ENCODE peak calls at places on chromosomes 5 and 9, in six cellular contexts. T is K562, Y is WTC11, A is GM12878, Q is H1, E is HepG2. Z is an unnamed sample.

GRCh38 chr9:33737811-33738606 is 57.4 kb upstream of the PRSS3 start:
- DNase-seq in T (peak), E (peak), A (no peak), Y (peak), Q (peak), Z (peak)

GRCh38 chr5:141258948-141259347 is 13.8 kb downstream of the PCDHB15 start:
- DNase-seq in Q (no peak), E (no peak), Y (no peak), T (no peak), A (no peak), Z (no peak)

GRCh38 chr5:91176288-91177016 is 206.7 kb downstream of the ARRDC3 start:
- DNase-seq in A (no peak), T (no peak), Q (no peak), E (no peak), Y (no peak), Z (no peak)

GRCh38 chr9:136426787-136427186 is 12.9 kb downstream of the INPP5E start:
- DNase-seq in Q (no peak), Y (no peak), A (no peak), T (no peak), E (no peak), Z (no peak)

GRCh38 chr5:78930742-78931141 is 54.4 kb downstream of the ARSB start:
- DNase-seq in E (no peak), A (no peak), T (no peak), Y (no peak), Q (no peak), Z (no peak)

GRCh38 chr9:16867571-16868311 is 2.7 kb downstream of the BNC2 start:
- DNase-seq in Q (no peak), E (peak), A (no peak), Y (no peak), T (no peak), Z (no peak)

GRCh38 chr5:67591491-67591890 is 394.9 kb upstream of the CD180 start:
- DNase-seq in Y (no peak), T (no peak), A (no peak), E (no peak), Q (no peak), Z (no peak)

GRCh38 chr5:13567819-13568218 is 376.7 kb downstream of the DNAH5 start:
- DNase-seq in Y (no peak), A (no peak), T (no peak), Q (no peak), E (no peak), Z (no peak)

GRCh38 chr5:9523090-9523813 is 22.6 kb downstream of the SEMA5A start:
- DNase-seq in A (no peak), E (no peak), T (no peak), Q (no peak), Y (no peak), Z (no peak)
- TF ChIP-seq ATF3 in A (no peak), E (no peak), T (no peak), Q (no peak), Y (no peak), Z (no peak)

DNA sequence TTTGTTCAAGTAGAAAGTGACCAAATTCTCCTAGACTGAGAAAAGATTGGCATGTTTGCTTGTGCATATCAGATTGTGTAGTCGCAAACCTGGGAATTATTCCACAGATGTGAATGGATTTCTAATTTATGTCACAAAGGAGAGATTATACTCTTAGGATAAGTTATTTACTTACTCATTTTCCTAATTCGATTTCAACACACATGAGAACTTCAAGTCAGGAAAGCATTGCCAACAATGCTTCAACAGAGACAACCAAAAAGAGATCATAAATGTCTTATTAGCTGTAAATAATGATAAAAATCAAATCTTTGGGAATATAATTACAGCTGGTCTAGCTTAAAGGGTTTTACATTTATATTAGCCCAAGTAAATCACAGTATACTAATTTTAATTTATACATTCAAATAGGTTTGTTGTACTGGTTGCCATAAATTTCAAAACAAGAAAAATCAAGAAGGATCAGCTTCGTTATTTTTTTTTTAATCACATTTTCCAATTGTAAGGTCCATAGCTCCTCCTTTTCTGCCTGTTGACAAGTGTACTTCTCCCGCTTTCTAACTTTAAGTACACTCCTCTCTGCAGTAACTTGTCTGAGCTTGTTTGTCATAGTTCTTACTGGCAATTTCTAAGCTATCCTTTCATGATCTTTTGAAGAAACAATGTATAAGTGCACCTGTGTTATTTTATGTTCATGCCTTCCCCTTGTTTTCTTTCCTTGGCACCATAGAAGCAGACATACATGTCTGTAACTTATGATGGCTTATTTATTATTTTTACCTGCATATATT is 246.6 kb downstream of the DEPDC1B start:
- DNase-seq in T (no peak), Y (no peak), E (no peak), Q (no peak), A (no peak), Z (no peak)
- TF ChIP-seq MAX in T (no peak), Y (no peak), E (no peak), Q (no peak), A (no peak), Z (no peak)

DNA sequence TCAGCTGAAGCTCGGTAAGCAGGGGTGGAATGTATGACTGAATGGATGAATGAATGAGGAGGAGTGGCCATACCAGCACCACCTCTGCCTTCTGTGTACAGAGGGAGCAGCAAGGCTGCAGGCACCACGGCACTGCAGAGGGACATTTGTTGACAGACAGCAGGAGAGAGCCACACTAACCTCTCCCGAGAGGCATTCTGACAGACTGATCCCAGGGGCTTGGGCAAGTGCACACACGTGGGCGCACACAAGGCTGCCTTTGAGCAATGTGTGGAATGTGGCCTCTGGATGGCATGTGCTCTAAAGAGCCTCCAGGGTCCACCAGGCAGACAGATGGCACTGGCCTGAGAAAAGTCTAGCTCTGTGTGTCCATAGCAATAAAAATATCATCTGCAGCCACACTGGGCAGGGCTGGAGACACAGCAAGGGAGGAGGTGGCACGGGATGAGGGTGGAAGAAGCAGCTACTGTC is 111.8 kb downstream of the ACTL7B start:
- DNase-seq in Y (no peak), A (no peak), Q (no peak), T (no peak), E (peak), Z (no peak)
- TF ChIP-seq ATF3 in Y (no peak), A (no peak), Q (no peak), T (no peak), E (no peak), Z (no peak)

DNA sequence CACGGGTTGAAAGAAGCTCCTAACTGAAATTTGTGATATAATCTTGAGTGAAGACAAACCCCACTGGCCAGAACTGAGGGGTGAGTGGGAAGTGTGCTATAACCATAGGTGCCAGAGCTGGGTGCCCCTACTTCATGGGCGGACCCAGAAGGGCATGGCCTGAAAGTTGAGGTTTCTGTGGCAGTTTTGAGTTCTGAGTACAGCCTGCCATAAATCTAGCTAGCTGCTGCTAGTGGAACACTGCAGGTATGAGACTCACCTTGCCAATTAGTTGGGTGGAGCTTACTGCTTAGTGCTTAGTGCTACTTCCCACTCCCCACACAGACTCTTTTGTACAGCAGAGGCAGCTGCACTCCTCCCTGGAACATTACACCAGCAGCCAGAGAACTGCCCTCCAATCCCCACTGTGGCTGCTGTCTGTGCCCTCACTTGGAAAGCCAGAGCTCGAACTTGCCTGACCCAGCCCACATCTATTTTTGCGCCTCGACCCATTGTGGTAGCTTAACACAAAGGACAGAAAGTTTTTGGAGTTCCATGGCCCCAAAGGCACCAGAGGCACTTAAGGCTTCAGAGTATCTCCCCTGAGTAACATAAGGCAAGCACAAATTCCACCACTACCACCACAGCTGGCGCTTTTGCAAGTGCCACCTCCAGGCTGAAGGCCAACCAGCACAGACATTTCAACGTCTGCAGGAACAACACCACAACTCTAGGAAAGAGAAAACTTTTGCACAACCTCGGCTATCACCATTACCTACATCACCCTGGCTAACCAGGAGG is 27.1 kb upstream of the PTGER4 start:
- DNase-seq in E (no peak), Y (no peak), Q (no peak), A (no peak), T (no peak), Z (no peak)
- TF ChIP-seq MAX in E (no peak), Y (no peak), Q (no peak), A (no peak), T (no peak), Z (no peak)

DNA sequence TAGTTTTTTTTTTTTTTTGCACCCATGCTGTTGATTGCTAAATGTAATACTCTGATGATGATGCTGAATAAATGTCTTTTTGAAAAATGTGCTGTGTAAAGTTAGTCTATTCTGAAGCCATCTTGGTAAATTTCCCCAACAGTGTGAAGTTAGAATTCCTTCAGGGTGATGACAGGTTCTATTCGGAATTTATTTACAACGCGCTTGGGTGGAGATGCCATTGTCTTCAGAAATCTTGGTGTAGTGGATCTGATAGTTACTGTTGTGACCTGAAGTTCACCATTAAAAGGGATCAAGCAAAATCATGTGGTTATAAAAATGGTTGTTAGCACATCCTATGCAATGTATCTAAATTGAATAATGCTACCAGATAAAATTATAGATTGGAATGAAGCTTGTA is 36.3 kb upstream of the DMRT1 start:
- DNase-seq in Q (no peak), T (no peak), Y (no peak), E (no peak), A (no peak), Z (no peak)
- TF ChIP-seq ATF3 in Q (no peak), T (no peak), Y (no peak), E (no peak), A (no peak), Z (no peak)

GRCh38 chr9:602716-603115 is 238.8 kb upstream of the DMRT1 start:
- DNase-seq in E (no peak), Y (no peak), A (no peak), Q (no peak), T (no peak), Z (no peak)

GRCh38 chr9:607417-607816 is 234.1 kb upstream of the DMRT1 start:
- DNase-seq in T (no peak), Q (no peak), A (no peak), E (no peak), Y (no peak), Z (no peak)
- TF ChIP-seq MAX in T (no peak), Q (no peak), A (no peak), E (no peak), Y (no peak), Z (no peak)

GRCh38 chr9:70079364-70080103 is 35.9 kb downstream of the MAMDC2 start:
- DNase-seq in T (no peak), A (no peak), Q (no peak), Y (no peak), E (no peak), Z (no peak)
- TF ChIP-seq ATF3 in T (no peak), A (no peak), Q (no peak), Y (no peak), E (no peak), Z (no peak)